ENCODE peak calls at places on chromosomes 4 and X, in four cellular contexts. H is nucleus accumbens, T is lung microvascular endothelial cell, Y is fibroblast of the aortic adventitia. I is an unnamed sample.

GRCh38 chr4:7347981-7348380 is 86.7 kb downstream of the PSAPL1 start:
- DNase-seq in H (no peak), T (no peak), Y (no peak), I (no peak)

GRCh38 chrX:96407043-96407442 is 277.6 kb upstream of the DIAPH2 start:
- DNase-seq in H (no peak), T (peak), Y (peak), I (no peak)

GRCh38 chrX:154486052-154486395 is 391 bp downstream of the UBL4A start:
- DNase-seq in H (no peak), T (peak), Y (no peak), I (no peak)

GRCh38 chr4:116501954-116502353 is 583.4 kb downstream of the TRAM1L1 start:
- DNase-seq in H (no peak), T (no peak), Y (no peak), I (no peak)

GRCh38 chrX:96835660-96836289 is 47.9 kb upstream of the RPA4 start:
- DNase-seq in H (no peak), T (no peak), Y (no peak), I (no peak)

GRCh38 chr4:26619784-26620183 is 35.9 kb downstream of the TBC1D19 start:
- DNase-seq in H (no peak), T (no peak), Y (peak), I (no peak)

GRCh38 chrX:10047631-10048030 is 80.5 kb downstream of the CLDN34 start:
- DNase-seq in H (no peak), T (peak), Y (no peak), I (no peak)

GRCh38 chr4:185202984-185203379 is 818 bp downstream of the CFAP97 start:
- DNase-seq in H (no peak), T (peak), Y (no peak), I (no peak)

GRCh38 chr4:184320630-184321029 is 103.0 kb upstream of the ENPP6 start:
- DNase-seq in H (no peak), T (no peak), Y (no peak), I (no peak)

GRCh38 chr4:7384929-7385890 is 49.5 kb downstream of the PSAPL1 start:
- DNase-seq in H (no peak), T (no peak), Y (no peak), I (no peak)

GRCh38 chr4:40976343-40976742 is 226.6 kb downstream of the NSUN7 start:
- DNase-seq in H (no peak), T (peak), Y (peak), I (no peak)

GRCh38 chrX:24839331-24839730 is 145.6 kb downstream of the POLA1 start:
- DNase-seq in H (no peak), T (no peak), Y (peak), I (no peak)

GRCh38 chr4:23878912-23879732 is 10.7 kb downstream of the PPARGC1A start:
- DNase-seq in H (no peak), T (no peak), Y (no peak), I (no peak)

GRCh38 chr4:40662962-40663604 is 33.4 kb upstream of the RBM47 start:
- DNase-seq in H (no peak), T (peak), Y (peak), I (no peak)

GRCh38 chr4:98447648-98448047 is 186.5 kb downstream of the RAP1GDS1 start:
- DNase-seq in H (no peak), T (no peak), Y (no peak), I (no peak)

GRCh38 chr4:112633477-112634235 is 3.1 kb downstream of the ZGRF1 start:
- DNase-seq in H (no peak), T (peak), Y (peak), I (peak)

GRCh38 chr4:107037188-107037587 is 1.1 kb upstream of the DKK2 start:
- DNase-seq in H (peak), T (peak), Y (peak), I (peak)

GRCh38 chrX:13845721-13846378 is 29.0 kb upstream of the GPM6B start:
- DNase-seq in H (no peak), T (no peak), Y (no peak), I (no peak)

I was measured in globus pallidus.